ENCODE peak calls at places on chromosomes 13 and 19, in four cellular contexts. One of them, this sample, is unnamed.

GRCh38 chr19:9362905-9363304 is at the start of gene ZNF177:
- DNase-seq in mesothelial cell of epicardium: no peak
- DNase-seq in naive thymus-derived CD4-positive, alpha-beta T cell: no peak
- DNase-seq in omental fat pad: no peak
- DNase-seq in this sample: no peak

GRCh38 chr13:73235385-73235784 is 176.6 kb downstream of the KLF5 start:
- DNase-seq in naive thymus-derived CD4-positive, alpha-beta T cell: no peak
- DNase-seq in omental fat pad: no peak
- DNase-seq in mesothelial cell of epicardium: no peak
- DNase-seq in this sample: no peak

GRCh38 chr13:51093574-51093973 is 17.5 kb downstream of the C13orf42 start:
- DNase-seq in omental fat pad: no peak
- DNase-seq in mesothelial cell of epicardium: no peak
- DNase-seq in naive thymus-derived CD4-positive, alpha-beta T cell: no peak
- DNase-seq in this sample: no peak

GRCh38 chr19:56217039-56217949 is 15.2 kb downstream of the ZSCAN5C start:
- DNase-seq in naive thymus-derived CD4-positive, alpha-beta T cell: no peak
- DNase-seq in mesothelial cell of epicardium: peak; percentile 40
- DNase-seq in omental fat pad: no peak
- DNase-seq in this sample: no peak

GRCh38 chr19:5536337-5536894 is 31.3 kb downstream of the TINCR start:
- DNase-seq in mesothelial cell of epicardium: peak; percentile 72
- DNase-seq in naive thymus-derived CD4-positive, alpha-beta T cell: no peak
- DNase-seq in omental fat pad: no peak
- DNase-seq in this sample: no peak

GRCh38 chr13:110820311-110820710 is 94.6 kb downstream of the ANKRD10 start:
- DNase-seq in omental fat pad: no peak
- DNase-seq in mesothelial cell of epicardium: no peak
- DNase-seq in naive thymus-derived CD4-positive, alpha-beta T cell: no peak
- DNase-seq in this sample: no peak

GRCh38 chr19:39970424-39970673 is 616 bp upstream of the PSMC4 start:
- DNase-seq in mesothelial cell of epicardium: no peak
- DNase-seq in omental fat pad: no peak
- DNase-seq in naive thymus-derived CD4-positive, alpha-beta T cell: no peak
- DNase-seq in this sample: no peak

GRCh38 chr13:98564204-98564603 is 12.7 kb downstream of the STK24 start:
- DNase-seq in mesothelial cell of epicardium: no peak
- DNase-seq in naive thymus-derived CD4-positive, alpha-beta T cell: no peak
- DNase-seq in omental fat pad: no peak
- DNase-seq in this sample: no peak

GRCh38 chr19:18611327-18612050 is 1.2 kb upstream of the TMEM59L start:
- DNase-seq in mesothelial cell of epicardium: no peak
- DNase-seq in omental fat pad: no peak
- DNase-seq in naive thymus-derived CD4-positive, alpha-beta T cell: no peak
- DNase-seq in this sample: no peak

GRCh38 chr13:28137556-28137955 is 789 bp upstream of the PAN3 start:
- DNase-seq in omental fat pad: no peak
- DNase-seq in naive thymus-derived CD4-positive, alpha-beta T cell: no peak
- DNase-seq in mesothelial cell of epicardium: no peak
- DNase-seq in this sample: no peak

GRCh38 chr13:110546933-110547332 is 14.6 kb downstream of the RAB20 start:
- DNase-seq in mesothelial cell of epicardium: no peak
- DNase-seq in naive thymus-derived CD4-positive, alpha-beta T cell: no peak
- DNase-seq in omental fat pad: peak; percentile 58
- DNase-seq in this sample: no peak

GRCh38 chr13:98606296-98606695 is 29.4 kb upstream of the STK24 start:
- DNase-seq in mesothelial cell of epicardium: no peak
- DNase-seq in omental fat pad: no peak
- DNase-seq in naive thymus-derived CD4-positive, alpha-beta T cell: no peak
- DNase-seq in this sample: no peak

GRCh38 chr19:39104104-39104708 is 20.0 kb downstream of the ACP7 start:
- DNase-seq in naive thymus-derived CD4-positive, alpha-beta T cell: no peak
- DNase-seq in omental fat pad: no peak
- DNase-seq in mesothelial cell of epicardium: no peak
- DNase-seq in this sample: no peak

GRCh38 chr19:5485286-5485636 is 30.0 kb downstream of the ZNRF4 start:
- DNase-seq in naive thymus-derived CD4-positive, alpha-beta T cell: no peak
- DNase-seq in mesothelial cell of epicardium: no peak
- DNase-seq in omental fat pad: no peak
- DNase-seq in this sample: no peak

GRCh38 chr19:1941146-1942077 is at the start of gene CSNK1G2:
- DNase-seq in omental fat pad: no peak
- DNase-seq in mesothelial cell of epicardium: no peak
- DNase-seq in naive thymus-derived CD4-positive, alpha-beta T cell: peak; percentile 49
- DNase-seq in this sample: no peak

GRCh38 chr13:111550062-111550461 is 229.6 kb downstream of the TEX29 start:
- DNase-seq in omental fat pad: no peak
- DNase-seq in naive thymus-derived CD4-positive, alpha-beta T cell: no peak
- DNase-seq in mesothelial cell of epicardium: no peak
- DNase-seq in this sample: no peak

GRCh38 chr19:53580871-53581835 is 43.2 kb downstream of the ZNF331 start:
- DNase-seq in omental fat pad: no peak
- DNase-seq in mesothelial cell of epicardium: no peak
- DNase-seq in naive thymus-derived CD4-positive, alpha-beta T cell: no peak
- DNase-seq in this sample: no peak

GRCh38 chr13:51583875-51584730 is at the start of gene WDFY2:
- DNase-seq in mesothelial cell of epicardium: peak; percentile 100
- DNase-seq in omental fat pad: peak; percentile 99
- DNase-seq in naive thymus-derived CD4-positive, alpha-beta T cell: peak; percentile 100
- DNase-seq in this sample: peak; percentile 100

GRCh38 chr13:35599385-35599784 is 122.9 kb upstream of the MAB21L1 start:
- DNase-seq in mesothelial cell of epicardium: no peak
- DNase-seq in naive thymus-derived CD4-positive, alpha-beta T cell: no peak
- DNase-seq in omental fat pad: no peak
- DNase-seq in this sample: no peak

GRCh38 chr19:16141043-16141442 is 2.4 kb upstream of the HSH2D start:
- DNase-seq in naive thymus-derived CD4-positive, alpha-beta T cell: no peak
- DNase-seq in omental fat pad: no peak
- DNase-seq in mesothelial cell of epicardium: no peak
- DNase-seq in this sample: no peak

GRCh38 chr19:35126624-35126959 is 8.3 kb downstream of the LGI4 start:
- DNase-seq in mesothelial cell of epicardium: no peak
- DNase-seq in omental fat pad: no peak
- DNase-seq in naive thymus-derived CD4-positive, alpha-beta T cell: no peak
- DNase-seq in this sample: no peak

GRCh38 chr19:3108775-3109174 is 14.6 kb downstream of the GNA11 start:
- DNase-seq in omental fat pad: peak; percentile 52
- DNase-seq in naive thymus-derived CD4-positive, alpha-beta T cell: peak; percentile 71
- DNase-seq in mesothelial cell of epicardium: no peak
- DNase-seq in this sample: peak; percentile 60

GRCh38 chr13:29853131-29853530 is 2.7 kb upstream of the UBL3 start:
- DNase-seq in omental fat pad: no peak
- DNase-seq in mesothelial cell of epicardium: no peak
- DNase-seq in naive thymus-derived CD4-positive, alpha-beta T cell: no peak
- DNase-seq in this sample: no peak

GRCh38 chr13:112895521-112896465 is 73.2 kb upstream of the MCF2L start:
- DNase-seq in omental fat pad: no peak
- DNase-seq in mesothelial cell of epicardium: no peak
- DNase-seq in naive thymus-derived CD4-positive, alpha-beta T cell: no peak
- DNase-seq in this sample: no peak

GRCh38 chr13:113155982-113156655 is 2.3 kb upstream of the PROZ start:
- DNase-seq in omental fat pad: no peak
- DNase-seq in naive thymus-derived CD4-positive, alpha-beta T cell: no peak
- DNase-seq in mesothelial cell of epicardium: no peak
- DNase-seq in this sample: no peak

GRCh38 chr19:50190439-50190891 is 13.0 kb upstream of the MYH14 start:
- DNase-seq in omental fat pad: no peak
- DNase-seq in mesothelial cell of epicardium: no peak
- DNase-seq in naive thymus-derived CD4-positive, alpha-beta T cell: no peak
- DNase-seq in this sample: no peak

GRCh38 chr13:93270769-93271753 is 44.5 kb downstream of the GPC6 start:
- DNase-seq in naive thymus-derived CD4-positive, alpha-beta T cell: no peak
- DNase-seq in omental fat pad: no peak
- DNase-seq in mesothelial cell of epicardium: no peak
- DNase-seq in this sample: no peak

GRCh38 chr19:34154401-34154800 is 17.9 kb upstream of the LSM14A start:
- DNase-seq in mesothelial cell of epicardium: no peak
- DNase-seq in omental fat pad: no peak
- DNase-seq in naive thymus-derived CD4-positive, alpha-beta T cell: no peak
- DNase-seq in this sample: no peak